ENCODE peak calls at places on chromosomes 2 and 18, in four cellular contexts. H, U, Z and K are unnamed samples.

GRCh38 chr2:110993557-110994231 is 127.0 kb upstream of the BCL2L11 start:
- DNase-seq in H (no peak), U (no peak), Z (no peak), K (no peak)

GRCh38 chr2:95334916-95335641 is 37.9 kb downstream of the KCNIP3 start:
- DNase-seq in H (no peak), U (no peak), Z (no peak), K (peak)

GRCh38 chr2:148674063-148675020 is 29.8 kb downstream of the EPC2 start:
- DNase-seq in H (peak), U (peak), Z (no peak), K (peak)

GRCh38 chr2:3485166-3485565 is 34.2 kb downstream of the ADI1 start:
- DNase-seq in H (no peak), U (no peak), Z (no peak), K (no peak)

GRCh38 chr2:70282439-70282838 is 11.1 kb downstream of the SNRPG start:
- DNase-seq in H (no peak), U (no peak), Z (no peak), K (no peak)

GRCh38 chr2:218340656-218341055 is 16.0 kb upstream of the CATIP start:
- DNase-seq in H (no peak), U (no peak), Z (no peak), K (no peak)

GRCh38 chr2:21772624-21773023 is 648.9 kb downstream of the TDRD15 start:
- DNase-seq in H (no peak), U (no peak), Z (no peak), K (peak)

GRCh38 chr2:28976584-28976983 is 4.5 kb upstream of the TOGARAM2 start:
- DNase-seq in H (no peak), U (peak), Z (no peak), K (peak)

GRCh38 chr18:56291229-56291796 is 347.1 kb downstream of the TXNL1 start:
- DNase-seq in H (no peak), U (no peak), Z (no peak), K (peak)

GRCh38 chr2:205879362-205879761 is 197.1 kb downstream of the NRP2 start:
- DNase-seq in H (no peak), U (no peak), Z (no peak), K (no peak)

GRCh38 chr2:101803945-101804696 is 106.6 kb downstream of the MAP4K4 start:
- DNase-seq in H (no peak), U (no peak), Z (no peak), K (no peak)

GRCh38 chr2:218882866-218883366 is 2.3 kb downstream of the WNT10A start:
- DNase-seq in H (no peak), U (no peak), Z (no peak), K (no peak)

GRCh38 chr18:28522250-28522649 is 345.3 kb upstream of the CDH2 start:
- DNase-seq in H (no peak), U (no peak), Z (no peak), K (no peak)
- H4K5ac ChIP-seq in H (no peak), U (no peak), Z (no peak), K (no peak)

DNA sequence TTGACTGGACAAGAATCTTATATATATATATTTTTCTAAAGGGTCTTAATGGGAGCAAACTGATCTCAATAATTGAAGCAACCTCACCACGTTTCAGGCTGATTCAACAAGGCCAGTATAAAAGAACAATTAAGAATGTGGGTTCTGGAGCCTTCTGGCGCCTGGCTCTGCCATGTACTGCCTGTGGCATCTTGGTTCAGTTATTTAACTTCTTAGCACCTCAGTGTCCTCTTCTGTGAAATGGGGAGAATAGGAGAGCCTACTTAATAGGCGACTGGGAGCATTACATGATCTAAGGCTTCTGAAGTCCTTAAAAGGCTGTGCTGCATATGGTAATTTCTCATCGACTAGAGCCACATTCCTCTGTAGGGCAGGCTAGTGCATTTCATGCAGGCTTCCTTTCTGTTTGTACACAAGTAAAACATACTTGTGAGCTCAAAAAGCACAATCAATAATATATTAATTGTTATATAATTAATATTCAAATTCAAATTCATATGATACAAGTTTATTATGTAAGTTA is 118.4 kb upstream of the LYPD1 start:
- DNase-seq in H (no peak), U (no peak), Z (no peak), K (no peak)
- H4K5ac ChIP-seq in H (no peak), U (no peak), Z (no peak), K (no peak)

GRCh38 chr18:1668284-1668683 is 763.6 kb downstream of the ADCYAP1 start:
- DNase-seq in H (no peak), U (no peak), Z (no peak), K (no peak)

GRCh38 chr18:1659190-1659589 is 754.5 kb downstream of the ADCYAP1 start:
- DNase-seq in H (no peak), U (peak), Z (no peak), K (no peak)

GRCh38 chr18:1665064-1665463 is 760.4 kb downstream of the ADCYAP1 start:
- DNase-seq in H (no peak), U (no peak), Z (no peak), K (no peak)

DNA sequence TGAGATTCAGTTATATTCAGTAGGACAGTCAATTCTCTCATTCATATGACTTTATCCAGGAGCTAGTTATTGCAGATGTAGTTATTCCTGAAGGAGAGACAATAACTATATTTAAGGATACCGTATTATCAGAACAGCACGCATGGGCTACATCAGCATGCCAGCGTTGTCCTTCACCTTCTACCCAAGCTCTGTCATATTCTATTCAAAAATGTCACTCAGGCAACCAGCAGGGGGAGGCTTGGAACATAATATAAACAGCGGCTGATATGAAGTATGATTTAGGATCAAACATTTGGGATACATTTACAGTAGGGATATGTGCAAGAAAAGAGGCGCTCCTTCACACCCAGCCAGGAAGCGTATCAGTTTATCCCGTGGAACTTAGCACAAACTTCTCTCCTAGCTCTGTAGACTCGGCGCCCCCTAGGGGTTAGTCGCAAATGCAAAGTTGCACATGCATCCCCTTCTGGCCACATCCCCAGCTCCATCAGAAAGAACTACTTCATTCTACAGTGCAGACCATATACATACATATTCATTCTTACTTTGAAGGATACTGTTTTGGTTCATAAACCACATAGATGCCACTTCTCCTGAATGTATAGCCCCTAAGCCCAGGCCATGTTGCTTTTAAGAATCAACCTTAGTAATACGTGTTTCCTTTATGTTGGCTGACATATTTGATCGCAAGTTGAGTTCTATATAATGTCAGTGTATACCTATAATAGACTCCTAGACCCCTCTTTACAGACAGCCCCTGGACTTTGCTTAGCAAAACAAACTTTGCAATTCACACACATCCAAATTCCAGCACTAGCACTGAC is 759.4 kb downstream of the ADCYAP1 start:
- DNase-seq in H (peak), U (peak), Z (peak), K (no peak)
- H4K5ac ChIP-seq in H (no peak), U (no peak), Z (no peak), K (no peak)

DNA sequence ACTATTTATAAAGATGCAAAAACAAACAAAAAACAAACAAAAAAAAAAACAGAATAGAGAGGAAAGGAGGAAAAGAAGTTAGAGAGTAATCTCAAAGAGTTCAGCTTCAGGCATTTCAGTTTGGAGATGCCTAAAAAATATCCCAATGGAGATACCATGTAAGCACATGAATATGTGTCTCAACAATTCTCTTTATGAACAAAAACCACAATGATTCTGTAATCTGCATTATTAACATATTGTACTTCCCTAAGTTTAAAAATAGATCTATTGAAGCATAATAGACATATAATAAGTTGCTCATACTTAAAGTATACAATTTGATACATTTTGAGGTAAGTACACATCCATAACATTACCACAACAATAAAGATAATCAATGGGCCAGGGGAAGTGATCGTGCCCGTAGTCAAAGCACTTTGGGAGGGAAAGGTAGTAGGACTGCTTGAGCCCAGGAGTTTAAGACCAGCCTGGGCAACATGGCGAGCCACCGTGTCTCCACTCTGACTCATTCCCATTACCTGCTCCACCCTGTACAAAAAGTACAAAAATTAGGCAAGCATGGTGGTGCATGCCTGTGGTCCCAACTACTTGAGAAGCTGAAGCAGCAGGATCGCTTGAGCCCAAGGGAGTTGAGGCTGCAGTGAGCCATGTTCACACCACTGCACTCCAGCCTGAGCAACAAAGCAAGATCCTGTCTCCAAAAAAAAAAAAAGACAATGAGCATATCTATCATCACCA is 158.9 kb downstream of the ATAD2B start:
- DNase-seq in H (no peak), U (no peak), Z (no peak), K (no peak)
- H4K5ac ChIP-seq in H (no peak), U (no peak), Z (no peak), K (no peak)

GRCh38 chr18:79413025-79413424 is 17.3 kb downstream of the NFATC1 start:
- DNase-seq in H (no peak), U (no peak), Z (no peak), K (no peak)
- H4K5ac ChIP-seq in H (no peak), U (no peak), Z (no peak), K (no peak)

GRCh38 chr2:108565778-108566375 is 31.6 kb downstream of the LIMS1 start:
- DNase-seq in H (no peak), U (no peak), Z (no peak), K (no peak)

GRCh38 chr2:108560895-108561530 is 26.7 kb downstream of the LIMS1 start:
- DNase-seq in H (no peak), U (peak), Z (no peak), K (no peak)

GRCh38 chr2:108564510-108564909 is 30.2 kb downstream of the LIMS1 start:
- DNase-seq in H (no peak), U (no peak), Z (no peak), K (no peak)

GRCh38 chr2:108560241-108560811 is 26.1 kb downstream of the LIMS1 start:
- DNase-seq in H (no peak), U (peak), Z (no peak), K (no peak)

DNA sequence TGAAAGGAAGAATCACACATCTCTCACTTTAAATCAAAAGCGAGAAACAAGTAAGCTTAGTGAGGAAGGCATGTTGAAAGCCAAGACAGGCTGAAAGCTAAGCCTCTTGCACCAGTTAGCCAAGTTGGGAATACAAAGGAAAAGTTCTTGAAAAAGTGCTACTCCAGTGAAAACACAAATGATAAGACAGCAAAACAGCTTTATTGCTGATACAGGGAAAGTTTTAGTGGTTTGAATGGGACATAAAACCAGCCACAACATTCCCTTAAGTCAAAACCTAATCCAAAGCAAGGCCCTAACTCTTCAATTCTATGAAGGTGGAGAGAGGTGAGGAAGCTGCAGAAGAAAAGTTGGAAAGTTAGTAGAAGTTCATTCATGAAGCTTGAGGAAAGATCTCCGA is 28.0 kb downstream of the LIMS1 start:
- DNase-seq in H (no peak), U (no peak), Z (no peak), K (no peak)
- H4K5ac ChIP-seq in H (no peak), U (no peak), Z (no peak), K (no peak)

DNA sequence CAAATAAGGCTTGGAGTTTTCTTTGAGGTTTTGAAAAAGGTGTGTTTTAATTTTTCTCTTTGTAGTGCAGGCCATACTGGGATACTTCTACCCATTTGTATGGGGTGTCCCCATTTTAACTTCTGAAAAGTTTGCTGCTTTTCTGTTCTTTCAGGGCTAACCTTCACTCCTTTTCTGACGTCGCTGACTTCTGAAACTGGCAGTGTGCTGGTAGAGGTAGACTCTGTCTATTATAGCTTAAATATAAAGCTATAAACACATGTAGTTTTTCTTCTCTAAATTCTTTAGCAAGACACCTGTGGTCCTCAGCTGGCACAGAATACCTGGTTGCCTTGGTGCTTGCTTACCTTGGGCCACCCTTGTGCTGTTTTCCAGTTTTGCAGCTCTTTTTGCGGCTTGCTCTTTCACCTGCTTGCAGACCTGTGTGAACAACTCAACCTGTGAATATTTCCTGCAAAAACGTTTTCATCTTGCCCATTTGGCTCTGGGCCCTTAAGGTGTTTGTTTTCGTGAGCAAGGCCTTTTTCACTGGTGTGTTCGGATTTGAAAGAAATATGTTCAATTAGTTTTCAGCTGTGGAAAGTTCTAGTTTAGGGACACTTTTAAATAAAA is 42.2 kb downstream of the PHLPP1 start:
- DNase-seq in H (no peak), U (no peak), Z (no peak), K (no peak)
- H4K5ac ChIP-seq in H (no peak), U (no peak), Z (no peak), K (no peak)

DNA sequence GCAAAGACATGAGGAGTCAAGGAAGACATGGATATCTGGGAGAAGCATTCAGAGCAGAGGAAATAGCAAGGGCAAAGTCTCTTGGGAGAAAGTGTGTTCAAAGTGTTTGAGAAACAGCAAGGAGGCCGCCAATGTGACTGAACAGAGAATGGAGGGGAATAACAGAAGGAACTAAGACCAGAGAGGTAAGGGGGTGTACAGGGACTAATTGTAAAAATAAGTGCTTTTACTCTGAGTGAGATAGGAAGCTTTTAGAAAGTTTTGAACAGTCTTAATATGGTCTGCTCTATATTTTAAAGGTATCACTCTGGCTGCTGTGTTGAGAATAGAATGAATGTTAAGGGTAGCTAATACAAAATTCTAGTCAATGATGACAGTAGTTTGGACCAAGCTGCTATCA is 6.8 kb upstream of the CREB1 start:
- DNase-seq in H (no peak), U (no peak), Z (no peak), K (no peak)
- H4K5ac ChIP-seq in H (no peak), U (no peak), Z (no peak), K (no peak)

DNA sequence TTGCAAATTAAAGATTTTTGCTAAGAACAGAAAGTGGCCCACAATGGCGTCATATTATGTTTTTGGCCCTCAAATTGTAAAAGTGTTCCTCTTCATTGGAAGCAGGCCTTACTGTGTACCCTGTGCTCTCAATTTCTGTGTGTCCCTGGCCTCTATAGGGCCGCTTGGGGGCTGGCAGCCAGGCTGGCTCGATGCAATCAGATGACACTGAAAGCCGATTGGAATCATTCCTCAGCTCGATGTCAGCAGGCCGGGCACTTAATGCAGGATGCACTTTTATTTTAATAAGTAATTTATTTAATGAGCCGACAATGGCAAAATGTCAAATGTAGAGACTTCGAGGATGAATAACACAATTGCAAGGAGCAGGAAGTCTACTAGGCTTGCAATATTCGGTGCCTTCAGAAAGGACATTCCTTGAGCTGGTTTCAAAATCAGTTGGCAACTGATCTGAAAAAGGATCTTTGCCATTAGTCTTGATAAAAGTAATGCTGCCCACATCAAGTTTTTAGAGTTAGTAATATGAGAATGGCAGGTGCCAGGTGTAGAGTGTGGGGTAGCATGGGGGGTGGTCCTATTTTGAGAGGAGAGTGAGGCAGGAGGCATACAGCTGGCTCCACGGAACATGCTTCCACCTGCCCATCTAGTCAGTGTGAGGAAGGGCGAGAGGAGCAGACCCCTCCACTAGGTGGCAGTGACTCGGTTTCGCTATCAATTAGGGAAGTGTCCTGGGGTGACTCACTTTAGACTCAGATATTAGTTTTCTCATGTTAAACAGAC is 80.7 kb downstream of the NABP1 start:
- DNase-seq in H (peak), U (peak), Z (peak), K (peak)
- H4K5ac ChIP-seq in H (no peak), U (no peak), Z (no peak), K (no peak)

DNA sequence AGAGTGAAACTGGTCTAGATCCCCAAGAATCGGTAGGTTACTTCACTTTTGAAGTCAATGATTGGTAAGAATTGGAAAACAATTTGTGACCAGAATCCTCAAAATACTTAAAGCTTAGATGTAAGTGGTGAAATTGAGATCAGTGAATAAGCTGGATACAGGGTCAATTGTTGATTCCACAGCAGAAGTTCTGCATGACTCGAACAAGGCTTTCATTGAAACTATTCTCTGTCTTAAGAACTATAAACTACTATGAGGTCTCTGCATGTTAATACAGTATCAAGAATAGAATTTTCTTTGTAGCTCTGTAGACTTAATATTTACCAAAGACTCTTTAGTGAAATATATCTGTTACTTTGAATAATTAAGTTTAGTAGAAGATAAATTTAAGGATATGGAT is 324.2 kb upstream of the FIGN start:
- DNase-seq in H (no peak), U (no peak), Z (no peak), K (no peak)
- H4K5ac ChIP-seq in H (no peak), U (no peak), Z (no peak), K (no peak)